ENCODE peak calls at places on chromosomes 5 and 9, in nine cellular contexts. One of them, this sample, is unnamed.

GRCh38 chr5:56705217-56705616 is 110.1 kb upstream of the MAP3K1 start:
- DNase-seq in T-cell: no peak
- DNase-seq in AML-193: no peak
- DNase-seq in GM23338: no peak
- DNase-seq in endothelial cell: no peak
- DNase-seq in AG10803: no peak
- DNase-seq in amniotic stem cell: no peak
- DNase-seq in neural crest cell: no peak
- DNase-seq in COR-L47: no peak
- DNase-seq in this sample: no peak

GRCh38 chr5:93006915-93007314 is 574.1 kb downstream of the NR2F1-AS1 start:
- DNase-seq in T-cell: no peak
- DNase-seq in AML-193: no peak
- DNase-seq in GM23338: no peak
- DNase-seq in endothelial cell: no peak
- DNase-seq in AG10803: no peak
- DNase-seq in amniotic stem cell: no peak
- DNase-seq in neural crest cell: no peak
- DNase-seq in COR-L47: no peak
- DNase-seq in this sample: no peak

GRCh38 chr9:137745541-137745991 is 126.8 kb downstream of the EHMT1 start:
- DNase-seq in T-cell: peak
- DNase-seq in AML-193: no peak
- DNase-seq in GM23338: no peak
- DNase-seq in endothelial cell: no peak
- DNase-seq in AG10803: no peak
- DNase-seq in amniotic stem cell: no peak
- DNase-seq in neural crest cell: no peak
- DNase-seq in COR-L47: peak
- DNase-seq in this sample: peak

GRCh38 chr5:154213592-154213991 is 23.1 kb downstream of the GALNT10 start:
- DNase-seq in T-cell: no peak
- DNase-seq in AML-193: no peak
- DNase-seq in GM23338: no peak
- DNase-seq in endothelial cell: no peak
- DNase-seq in AG10803: no peak
- DNase-seq in amniotic stem cell: no peak
- DNase-seq in neural crest cell: no peak
- DNase-seq in COR-L47: no peak
- DNase-seq in this sample: no peak

GRCh38 chr5:176365663-176366574 is 632 bp downstream of the ARL10 start:
- DNase-seq in T-cell: no peak
- DNase-seq in AML-193: no peak
- DNase-seq in GM23338: peak
- DNase-seq in endothelial cell: peak
- DNase-seq in AG10803: peak
- DNase-seq in amniotic stem cell: no peak
- DNase-seq in neural crest cell: peak
- DNase-seq in COR-L47: no peak
- DNase-seq in this sample: no peak

GRCh38 chr5:113340537-113340936 is 94.3 kb downstream of the TSSK1B start:
- DNase-seq in T-cell: no peak
- DNase-seq in AML-193: no peak
- DNase-seq in GM23338: peak
- DNase-seq in endothelial cell: no peak
- DNase-seq in AG10803: no peak
- DNase-seq in amniotic stem cell: no peak
- DNase-seq in neural crest cell: no peak
- DNase-seq in COR-L47: no peak
- DNase-seq in this sample: no peak

GRCh38 chr9:113649054-113649453 is 185.5 kb downstream of the RGS3 start:
- DNase-seq in T-cell: no peak
- DNase-seq in AML-193: no peak
- DNase-seq in GM23338: no peak
- DNase-seq in endothelial cell: no peak
- DNase-seq in AG10803: peak
- DNase-seq in amniotic stem cell: no peak
- DNase-seq in neural crest cell: no peak
- DNase-seq in COR-L47: peak
- DNase-seq in this sample: no peak

GRCh38 chr5:14011089-14012004 is 66.9 kb upstream of the DNAH5 start:
- DNase-seq in T-cell: peak
- DNase-seq in AML-193: no peak
- DNase-seq in GM23338: peak
- DNase-seq in endothelial cell: peak
- DNase-seq in AG10803: peak
- DNase-seq in amniotic stem cell: peak
- DNase-seq in neural crest cell: peak
- DNase-seq in COR-L47: peak
- DNase-seq in this sample: peak

GRCh38 chr5:78782728-78783127 is 134.2 kb upstream of the LHFPL2 start:
- DNase-seq in T-cell: no peak
- DNase-seq in AML-193: no peak
- DNase-seq in GM23338: no peak
- DNase-seq in endothelial cell: no peak
- DNase-seq in AG10803: no peak
- DNase-seq in amniotic stem cell: no peak
- DNase-seq in neural crest cell: no peak
- DNase-seq in COR-L47: no peak
- DNase-seq in this sample: no peak

GRCh38 chr5:40437452-40437861 is 242.3 kb upstream of the PTGER4 start:
- DNase-seq in T-cell: peak
- DNase-seq in AML-193: peak
- DNase-seq in GM23338: no peak
- DNase-seq in endothelial cell: no peak
- DNase-seq in AG10803: peak
- DNase-seq in amniotic stem cell: peak
- DNase-seq in neural crest cell: no peak
- DNase-seq in COR-L47: no peak
- DNase-seq in this sample: no peak

This sample was measured in K562.